ENCODE peak calls at places on chromosomes 6 and 20, in seven cellular contexts. One of them, this sample, is unnamed.

GRCh38 chr6:130090796-130091195 is 72.4 kb downstream of the L3MBTL3 start:
- DNase-seq in epithelial cell of esophagus: no peak
- DNase-seq in fibroblast of lung: no peak
- DNase-seq in Caco-2: no peak
- DNase-seq in upper lobe of right lung: no peak
- DNase-seq in fibroblast of mammary gland: no peak
- DNase-seq in A549: no peak
- DNase-seq in this sample: no peak

GRCh38 chr20:35978041-35978513 is 9.7 kb downstream of the CNBD2 start:
- DNase-seq in Caco-2: no peak
- DNase-seq in fibroblast of mammary gland: peak
- DNase-seq in upper lobe of right lung: no peak
- DNase-seq in A549: no peak
- DNase-seq in epithelial cell of esophagus: peak
- DNase-seq in fibroblast of lung: peak
- DNase-seq in this sample: no peak

GRCh38 chr6:103105686-103106085 is 1712.2 kb downstream of the GRIK2 start:
- DNase-seq in fibroblast of lung: no peak
- DNase-seq in epithelial cell of esophagus: no peak
- DNase-seq in Caco-2: no peak
- DNase-seq in upper lobe of right lung: no peak
- DNase-seq in fibroblast of mammary gland: no peak
- DNase-seq in A549: no peak
- DNase-seq in this sample: no peak

GRCh38 chr20:19926581-19926980 is 90.6 kb upstream of the NAA20 start:
- DNase-seq in epithelial cell of esophagus: no peak
- DNase-seq in upper lobe of right lung: no peak
- DNase-seq in Caco-2: no peak
- DNase-seq in fibroblast of lung: no peak
- DNase-seq in A549: no peak
- DNase-seq in fibroblast of mammary gland: no peak
- DNase-seq in this sample: no peak

GRCh38 chr6:55320691-55321086 is 6.6 kb upstream of the GFRAL start:
- DNase-seq in upper lobe of right lung: no peak
- DNase-seq in A549: no peak
- DNase-seq in epithelial cell of esophagus: no peak
- DNase-seq in fibroblast of lung: no peak
- DNase-seq in Caco-2: peak
- DNase-seq in fibroblast of mammary gland: no peak
- DNase-seq in this sample: no peak

GRCh38 chr6:156028310-156029131 is 572.9 kb upstream of the NOX3 start:
- DNase-seq in fibroblast of lung: peak
- DNase-seq in fibroblast of mammary gland: no peak
- DNase-seq in Caco-2: no peak
- DNase-seq in upper lobe of right lung: no peak
- DNase-seq in A549: no peak
- DNase-seq in epithelial cell of esophagus: no peak
- DNase-seq in this sample: no peak

GRCh38 chr20:35953411-35954199 is 697 bp downstream of the SCAND1 start:
- DNase-seq in upper lobe of right lung: peak
- DNase-seq in Caco-2: peak
- DNase-seq in fibroblast of mammary gland: peak
- DNase-seq in epithelial cell of esophagus: peak
- DNase-seq in A549: peak
- DNase-seq in fibroblast of lung: peak
- DNase-seq in this sample: peak

GRCh38 chr6:19465760-19466159 is 371.4 kb upstream of the ID4 start:
- DNase-seq in fibroblast of mammary gland: peak
- DNase-seq in Caco-2: no peak
- DNase-seq in fibroblast of lung: peak
- DNase-seq in epithelial cell of esophagus: peak
- DNase-seq in A549: peak
- DNase-seq in upper lobe of right lung: no peak
- DNase-seq in this sample: no peak

GRCh38 chr6:123520208-123520607 is 116.5 kb downstream of the TRDN start:
- DNase-seq in A549: no peak
- DNase-seq in epithelial cell of esophagus: no peak
- DNase-seq in upper lobe of right lung: no peak
- DNase-seq in fibroblast of lung: no peak
- DNase-seq in fibroblast of mammary gland: no peak
- DNase-seq in Caco-2: no peak
- DNase-seq in this sample: no peak

GRCh38 chr20:49659096-49659495 is 54.6 kb downstream of the B4GALT5 start:
- DNase-seq in upper lobe of right lung: no peak
- DNase-seq in A549: no peak
- DNase-seq in epithelial cell of esophagus: no peak
- DNase-seq in Caco-2: no peak
- DNase-seq in fibroblast of mammary gland: no peak
- DNase-seq in fibroblast of lung: no peak
- DNase-seq in this sample: no peak

GRCh38 chr6:34525431-34526175 is 30.5 kb downstream of the SPDEF start:
- DNase-seq in fibroblast of lung: no peak
- DNase-seq in upper lobe of right lung: peak
- DNase-seq in epithelial cell of esophagus: no peak
- DNase-seq in fibroblast of mammary gland: no peak
- DNase-seq in A549: no peak
- DNase-seq in Caco-2: no peak
- DNase-seq in this sample: no peak

GRCh38 chr6:109816452-109817374 is 125.6 kb downstream of the FIG4 start:
- DNase-seq in Caco-2: no peak
- DNase-seq in epithelial cell of esophagus: no peak
- DNase-seq in upper lobe of right lung: no peak
- DNase-seq in A549: no peak
- DNase-seq in fibroblast of mammary gland: no peak
- DNase-seq in fibroblast of lung: no peak
- DNase-seq in this sample: peak

GRCh38 chr20:55394592-55394991 is 610.7 kb downstream of the CBLN4 start:
- DNase-seq in A549: no peak
- DNase-seq in Caco-2: no peak
- DNase-seq in epithelial cell of esophagus: peak
- DNase-seq in fibroblast of lung: no peak
- DNase-seq in upper lobe of right lung: no peak
- DNase-seq in fibroblast of mammary gland: no peak
- DNase-seq in this sample: no peak

GRCh38 chr20:1209447-1210387 is 6.5 kb downstream of the C20orf202 start:
- DNase-seq in fibroblast of lung: no peak
- DNase-seq in epithelial cell of esophagus: peak
- DNase-seq in upper lobe of right lung: no peak
- DNase-seq in Caco-2: peak
- DNase-seq in A549: no peak
- DNase-seq in fibroblast of mammary gland: peak
- DNase-seq in this sample: no peak

DNA sequence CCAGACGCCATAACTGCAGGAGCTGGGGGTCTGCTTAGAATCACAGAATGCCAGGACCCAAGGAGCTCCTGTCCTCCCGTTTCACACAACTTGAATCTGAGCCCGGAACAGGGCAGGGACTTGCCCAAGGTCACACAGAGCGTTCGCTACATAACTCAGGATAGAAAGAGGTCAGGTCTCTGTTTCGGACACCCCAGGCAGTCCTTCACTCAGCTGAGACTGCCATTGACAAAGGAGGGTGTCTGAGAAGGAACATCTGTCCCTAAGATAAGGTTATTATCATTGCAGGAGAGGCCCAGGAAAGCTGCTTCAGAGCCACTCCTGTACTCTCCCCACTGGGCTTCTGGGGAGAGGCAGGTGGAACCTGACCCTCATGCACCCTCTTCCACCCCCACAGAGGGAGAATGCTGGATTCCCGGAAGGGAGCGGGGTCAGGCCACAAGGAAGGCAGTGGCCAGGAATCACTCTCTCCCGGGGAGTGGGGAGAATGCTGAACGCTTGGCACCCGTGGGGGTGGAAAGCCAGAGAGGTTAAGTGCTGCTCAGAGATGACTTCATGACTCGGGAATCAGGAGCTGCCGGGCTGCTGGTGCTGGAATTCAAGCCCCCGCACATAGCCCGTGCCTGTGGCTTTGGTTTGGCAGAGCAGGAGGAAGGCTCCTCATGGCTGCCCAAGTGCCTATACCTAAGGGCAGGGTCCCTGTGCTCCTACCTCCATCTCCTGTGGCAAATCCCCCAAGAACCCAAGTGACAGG is 10.7 kb downstream of the SDC4 start:
- DNase-seq in Caco-2: no peak
- DNase-seq in fibroblast of lung: peak
- DNase-seq in epithelial cell of esophagus: peak
- DNase-seq in fibroblast of mammary gland: peak
- DNase-seq in A549: no peak
- DNase-seq in upper lobe of right lung: peak
- DNase-seq in this sample: peak
- H3K4me3 ChIP-seq in Caco-2: no peak
- H3K4me3 ChIP-seq in fibroblast of lung: no peak
- H3K4me3 ChIP-seq in epithelial cell of esophagus: no peak
- H3K4me3 ChIP-seq in fibroblast of mammary gland: no peak
- H3K4me3 ChIP-seq in A549: peak
- H3K4me3 ChIP-seq in upper lobe of right lung: no peak
- H3K4me3 ChIP-seq in this sample: no peak

DNA sequence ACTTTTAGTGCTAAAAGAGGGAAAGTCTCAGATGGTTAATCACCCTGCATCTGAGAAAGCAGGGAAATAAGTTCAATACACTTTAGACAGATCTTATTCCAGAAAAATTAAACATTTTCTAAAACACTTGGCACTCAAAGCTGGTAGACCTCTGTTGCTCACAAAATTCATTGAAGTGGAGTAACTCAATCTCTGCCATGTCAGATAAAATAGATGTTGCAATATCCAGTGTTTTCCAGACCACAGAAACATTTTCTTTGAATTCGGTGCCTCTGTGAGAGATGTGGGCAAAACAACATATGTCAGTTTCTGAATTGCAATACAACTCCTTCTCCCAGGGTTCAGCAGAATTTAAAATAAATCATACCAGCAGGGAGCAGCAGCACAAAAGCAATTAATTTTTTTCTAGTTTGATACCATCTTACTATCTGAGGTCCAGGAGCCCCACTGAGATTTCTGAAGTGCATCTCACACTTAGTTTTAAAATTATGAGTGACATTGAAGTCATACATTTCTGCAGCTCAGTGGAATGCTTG is 11.3 kb upstream of the PKHD1 start:
- DNase-seq in epithelial cell of esophagus: no peak
- DNase-seq in fibroblast of lung: no peak
- DNase-seq in A549: no peak
- DNase-seq in Caco-2: no peak
- DNase-seq in upper lobe of right lung: no peak
- DNase-seq in fibroblast of mammary gland: no peak
- DNase-seq in this sample: peak
- H3K4me3 ChIP-seq in epithelial cell of esophagus: no peak
- H3K4me3 ChIP-seq in fibroblast of lung: no peak
- H3K4me3 ChIP-seq in A549: no peak
- H3K4me3 ChIP-seq in Caco-2: no peak
- H3K4me3 ChIP-seq in upper lobe of right lung: no peak
- H3K4me3 ChIP-seq in fibroblast of mammary gland: no peak
- H3K4me3 ChIP-seq in this sample: no peak

DNA sequence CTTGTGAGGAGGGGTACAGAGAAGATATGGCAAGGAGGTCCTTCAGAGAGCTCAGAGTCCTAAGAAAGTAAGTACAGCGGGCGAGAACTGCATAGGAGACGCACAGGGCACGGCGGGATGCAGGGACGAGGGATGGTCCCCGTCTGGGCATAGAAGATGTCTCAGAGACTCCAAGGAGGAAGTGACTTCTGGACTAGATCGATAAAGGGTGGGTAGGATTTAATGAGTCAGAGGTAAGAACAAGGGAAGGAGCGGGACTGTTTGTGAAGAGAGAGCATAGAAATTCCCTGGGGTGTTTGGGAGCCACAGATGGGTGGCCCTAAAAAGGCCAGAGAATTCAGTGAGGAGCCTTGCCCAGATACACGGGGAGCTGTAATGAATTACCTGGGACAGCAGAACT is 69.1 kb downstream of the FAM120B start:
- DNase-seq in Caco-2: no peak
- DNase-seq in upper lobe of right lung: no peak
- DNase-seq in epithelial cell of esophagus: no peak
- DNase-seq in fibroblast of mammary gland: no peak
- DNase-seq in A549: no peak
- DNase-seq in fibroblast of lung: no peak
- DNase-seq in this sample: no peak
- H3K4me3 ChIP-seq in Caco-2: no peak
- H3K4me3 ChIP-seq in upper lobe of right lung: no peak
- H3K4me3 ChIP-seq in epithelial cell of esophagus: no peak
- H3K4me3 ChIP-seq in fibroblast of mammary gland: no peak
- H3K4me3 ChIP-seq in A549: no peak
- H3K4me3 ChIP-seq in fibroblast of lung: no peak
- H3K4me3 ChIP-seq in this sample: no peak

GRCh38 chr6:118893095-118893881 is 664 bp upstream of the ASF1A start:
- DNase-seq in Caco-2: peak
- DNase-seq in upper lobe of right lung: no peak
- DNase-seq in A549: no peak
- DNase-seq in fibroblast of mammary gland: peak
- DNase-seq in epithelial cell of esophagus: peak
- DNase-seq in fibroblast of lung: peak
- DNase-seq in this sample: peak

GRCh38 chr6:118892248-118893094 is 1.5 kb upstream of the ASF1A start:
- DNase-seq in Caco-2: no peak
- DNase-seq in epithelial cell of esophagus: no peak
- DNase-seq in fibroblast of lung: no peak
- DNase-seq in upper lobe of right lung: no peak
- DNase-seq in A549: no peak
- DNase-seq in fibroblast of mammary gland: no peak
- DNase-seq in this sample: peak

GRCh38 chr6:118889163-118889562 is 4.8 kb upstream of the ASF1A start:
- DNase-seq in fibroblast of lung: no peak
- DNase-seq in A549: no peak
- DNase-seq in Caco-2: no peak
- DNase-seq in epithelial cell of esophagus: no peak
- DNase-seq in upper lobe of right lung: no peak
- DNase-seq in fibroblast of mammary gland: no peak
- DNase-seq in this sample: no peak

GRCh38 chr6:118893882-118894424 is at the start of gene ASF1A:
- DNase-seq in fibroblast of mammary gland: peak
- DNase-seq in Caco-2: peak
- DNase-seq in upper lobe of right lung: peak
- DNase-seq in epithelial cell of esophagus: peak
- DNase-seq in A549: peak
- DNase-seq in fibroblast of lung: peak
- DNase-seq in this sample: peak

DNA sequence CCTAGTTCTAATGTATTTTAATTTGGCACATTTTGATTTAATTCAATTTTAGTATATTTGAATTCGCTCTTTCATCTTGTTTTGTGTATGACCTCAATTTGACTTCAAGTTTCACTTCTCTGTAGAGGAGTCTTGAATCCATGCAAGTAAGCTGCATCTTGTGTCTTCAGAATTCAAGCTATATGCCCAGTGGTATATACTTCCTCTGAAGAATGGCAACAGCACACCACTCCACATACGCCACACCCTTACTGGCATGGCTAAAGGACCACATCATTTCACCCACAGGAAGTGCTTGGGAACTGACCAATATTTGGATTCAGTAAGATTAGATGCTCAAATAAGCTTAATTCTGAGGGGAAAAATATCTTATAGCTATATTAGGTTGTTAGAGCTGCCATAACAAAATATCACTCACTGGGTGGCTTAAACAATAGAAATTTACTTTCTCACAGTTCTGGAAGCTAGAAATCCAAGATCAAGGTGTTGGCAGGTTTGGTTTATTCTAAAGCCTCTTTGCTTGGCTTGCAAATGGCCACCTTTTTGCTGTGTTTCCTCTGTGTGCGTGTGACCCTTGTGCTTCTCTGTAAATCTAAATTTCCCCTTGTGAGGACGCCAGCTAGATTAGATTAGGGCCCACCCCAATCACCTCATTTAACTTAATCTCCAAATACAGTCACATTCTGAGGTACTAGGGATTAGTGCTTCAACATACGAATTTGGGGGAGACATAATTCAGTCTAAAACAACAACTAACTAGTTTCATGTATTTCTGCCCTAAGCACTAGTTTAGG is 2.8 kb upstream of the ASF1A start:
- DNase-seq in upper lobe of right lung: no peak
- DNase-seq in A549: no peak
- DNase-seq in fibroblast of lung: no peak
- DNase-seq in epithelial cell of esophagus: no peak
- DNase-seq in Caco-2: no peak
- DNase-seq in fibroblast of mammary gland: no peak
- DNase-seq in this sample: no peak
- H3K4me3 ChIP-seq in upper lobe of right lung: no peak
- H3K4me3 ChIP-seq in A549: no peak
- H3K4me3 ChIP-seq in fibroblast of lung: no peak
- H3K4me3 ChIP-seq in epithelial cell of esophagus: no peak
- H3K4me3 ChIP-seq in Caco-2: no peak
- H3K4me3 ChIP-seq in fibroblast of mammary gland: no peak
- H3K4me3 ChIP-seq in this sample: no peak